ENCODE peak calls at places on chromosomes 5 and 9, in nine cellular contexts. M is fibroblast of pulmonary artery; Y is left cardiac atrium; U is mucosa of gallbladder; W is stimulated activated CD8-positive, alpha-beta memory T cell treated with anti-CD3 and anti-CD28 coated beads, Interleukin-15, amount 100 ng/mL, for 1 hour; D is naive B cell; J is RWPE1; A is NCI-H2081; V is activated CD8-positive, alpha-beta memory T cell treated with anti-CD3 and anti-CD28 coated beads, Interleukin-2, amount 10 ng/mL, durations not matched to agents 7 days and 5 days. G is an unnamed sample.

GRCh38 chr9:134641173-134641985 is at the start of gene COL5A1:
- DNase-seq in M (peak), Y (peak), U (peak), W (peak), D (peak), J (peak), A (peak), V (no peak), G (no peak)

GRCh38 chr9:76401580-76402354 is 7.5 kb upstream of the RFK start:
- DNase-seq in M (no peak), Y (no peak), U (no peak), W (no peak), D (no peak), J (no peak), A (no peak), V (no peak), G (no peak)

GRCh38 chr5:1799110-1799601 is 481 bp downstream of the MRPL36 start:
- DNase-seq in M (peak), Y (no peak), U (peak), W (no peak), D (no peak), J (peak), A (no peak), V (peak), G (peak)

GRCh38 chr5:149829954-149830353 is 99.8 kb downstream of the PPARGC1B start:
- DNase-seq in M (no peak), Y (no peak), U (no peak), W (no peak), D (no peak), J (no peak), A (no peak), V (no peak), G (peak)

GRCh38 chr5:128538249-128539037 is 398 bp upstream of the FBN2 start:
- DNase-seq in M (peak), Y (peak), U (peak), W (no peak), D (no peak), J (peak), A (peak), V (no peak), G (peak)

GRCh38 chr5:151026674-151027073 is 6.3 kb downstream of the GPX3 start:
- DNase-seq in M (peak), Y (peak), U (no peak), W (no peak), D (no peak), J (no peak), A (no peak), V (no peak), G (no peak)

GRCh38 chr9:109086221-109086620 is 33.5 kb downstream of the TMEM245 start:
- DNase-seq in M (peak), Y (no peak), U (no peak), W (no peak), D (no peak), J (peak), A (no peak), V (no peak), G (no peak)

GRCh38 chr9:19551124-19551929 is 142.5 kb downstream of the ACER2 start:
- DNase-seq in M (no peak), Y (no peak), U (no peak), W (no peak), D (no peak), J (no peak), A (no peak), V (no peak), G (no peak)

GRCh38 chr5:1431021-1431811 is 14.0 kb downstream of the SLC6A3 start:
- DNase-seq in M (no peak), Y (no peak), U (no peak), W (no peak), D (no peak), J (no peak), A (no peak), V (no peak), G (no peak)

GRCh38 chr5:174760721-174761120 is 36.3 kb downstream of the MSX2 start:
- DNase-seq in M (no peak), Y (no peak), U (no peak), W (no peak), D (no peak), J (no peak), A (no peak), V (no peak), G (no peak)

GRCh38 chr5:174935854-174936474 is 211.6 kb downstream of the MSX2 start:
- DNase-seq in M (peak), Y (peak), U (peak), W (peak), D (peak), J (peak), A (peak), V (peak), G (peak)

GRCh38 chr9:36316049-36316448 is 57.8 kb upstream of the GNE start:
- DNase-seq in M (no peak), Y (no peak), U (no peak), W (no peak), D (no peak), J (no peak), A (no peak), V (no peak), G (no peak)

GRCh38 chr9:98823666-98824334 is 16.3 kb downstream of the GALNT12 start:
- DNase-seq in M (no peak), Y (no peak), U (no peak), W (no peak), D (no peak), J (no peak), A (no peak), V (no peak), G (no peak)

GRCh38 chr9:134891713-134892112 is 11.1 kb downstream of the FCN2 start:
- DNase-seq in M (no peak), Y (no peak), U (no peak), W (no peak), D (no peak), J (no peak), A (no peak), V (peak), G (no peak)

GRCh38 chr9:22165144-22165543 is 156.0 kb upstream of the CDKN2B start:
- DNase-seq in M (no peak), Y (no peak), U (no peak), W (no peak), D (no peak), J (no peak), A (no peak), V (no peak), G (no peak)

GRCh38 chr9:107389617-107390071 is 99.9 kb downstream of the KLF4 start:
- DNase-seq in M (peak), Y (peak), U (peak), W (no peak), D (no peak), J (peak), A (no peak), V (no peak), G (peak)

GRCh38 chr9:137030528-137030927 is 1.4 kb downstream of the FUT7 start:
- DNase-seq in M (no peak), Y (no peak), U (no peak), W (no peak), D (peak), J (no peak), A (no peak), V (peak), G (no peak)

GRCh38 chr9:98536542-98537173 is 172.1 kb downstream of the GABBR2 start:
- DNase-seq in M (no peak), Y (no peak), U (no peak), W (no peak), D (no peak), J (no peak), A (no peak), V (peak), G (peak)

GRCh38 chr9:35518981-35519679 is 29.2 kb downstream of the RUSC2 start:
- DNase-seq in M (peak), Y (no peak), U (no peak), W (no peak), D (no peak), J (peak), A (no peak), V (no peak), G (peak)

GRCh38 chr5:16704945-16705344 is 88.1 kb upstream of the RETREG1 start:
- DNase-seq in M (peak), Y (no peak), U (no peak), W (no peak), D (no peak), J (no peak), A (no peak), V (no peak), G (no peak)

GRCh38 chr9:103037508-103038477 is 42.7 kb downstream of the CYLC2 start:
- DNase-seq in M (peak), Y (peak), U (no peak), W (no peak), D (no peak), J (peak), A (no peak), V (no peak), G (peak)